ENCODE peak calls at places on chromosomes 7 and 10, in four cellular contexts. T is astrocyte of the cerebellum, G is heart left ventricle, H is neural progenitor cell. A is an unnamed sample.

GRCh38 chr7:158740013-158740656 is 35.5 kb upstream of the NCAPG2 start:
- DNase-seq in T (peak; percentile 68), G (no peak), H (no peak), A (peak; percentile 25)

GRCh38 chr10:70331486-70332268 is 47.9 kb upstream of the NPFFR1 start:
- DNase-seq in T (peak; percentile 91), G (peak; percentile 76), H (no peak), A (peak; percentile 97)

GRCh38 chr10:60803433-60803832 is 25.2 kb downstream of the CDK1 start:
- DNase-seq in T (no peak), G (no peak), H (no peak), A (no peak)

GRCh38 chr10:133278577-133279265 is 2.1 kb upstream of the ADAM8 start:
- DNase-seq in T (no peak), G (peak; percentile 66), H (no peak), A (no peak)

GRCh38 chr10:84706875-84707274 is 378.5 kb downstream of the CCSER2 start:
- DNase-seq in T (no peak), G (no peak), H (no peak), A (peak; percentile 2)

GRCh38 chr10:43045631-43046287 is 31.1 kb upstream of the RET start:
- DNase-seq in T (no peak), G (no peak), H (no peak), A (no peak)

GRCh38 chr10:119131512-119132240 is 27.8 kb downstream of the DENND10 start:
- DNase-seq in T (no peak), G (no peak), H (no peak), A (peak; percentile 10)

GRCh38 chr10:76274933-76275332 is 843.5 kb downstream of the LRMDA start:
- DNase-seq in T (no peak), G (no peak), H (no peak), A (no peak)

GRCh38 chr7:82288769-82289535 is 154.6 kb downstream of the CACNA2D1 start:
- DNase-seq in T (no peak), G (no peak), H (no peak), A (no peak)

GRCh38 chr10:44651834-44652233 is 259.3 kb upstream of the TMEM72 start:
- DNase-seq in T (no peak), G (no peak), H (no peak), A (no peak)

GRCh38 chr7:157831143-157831900 is 494.5 kb downstream of the DNAJB6 start:
- DNase-seq in T (no peak), G (peak; percentile 14), H (no peak), A (no peak)

GRCh38 chr7:14275346-14275745 is 285.9 kb upstream of the ETV1 start:
- DNase-seq in T (no peak), G (no peak), H (no peak), A (no peak)

GRCh38 chr7:117711556-117711955 is 161.7 kb downstream of the CTTNBP2 start:
- DNase-seq in T (no peak), G (no peak), H (no peak), A (no peak)

GRCh38 chr7:40885503-40885902 is 750.7 kb downstream of the SUGCT start:
- DNase-seq in T (no peak), G (no peak), H (no peak), A (peak; percentile 50)

GRCh38 chr7:3092468-3092867 is 48.8 kb upstream of the CARD11 start:
- DNase-seq in T (no peak), G (peak; percentile 36), H (no peak), A (no peak)

DNA sequence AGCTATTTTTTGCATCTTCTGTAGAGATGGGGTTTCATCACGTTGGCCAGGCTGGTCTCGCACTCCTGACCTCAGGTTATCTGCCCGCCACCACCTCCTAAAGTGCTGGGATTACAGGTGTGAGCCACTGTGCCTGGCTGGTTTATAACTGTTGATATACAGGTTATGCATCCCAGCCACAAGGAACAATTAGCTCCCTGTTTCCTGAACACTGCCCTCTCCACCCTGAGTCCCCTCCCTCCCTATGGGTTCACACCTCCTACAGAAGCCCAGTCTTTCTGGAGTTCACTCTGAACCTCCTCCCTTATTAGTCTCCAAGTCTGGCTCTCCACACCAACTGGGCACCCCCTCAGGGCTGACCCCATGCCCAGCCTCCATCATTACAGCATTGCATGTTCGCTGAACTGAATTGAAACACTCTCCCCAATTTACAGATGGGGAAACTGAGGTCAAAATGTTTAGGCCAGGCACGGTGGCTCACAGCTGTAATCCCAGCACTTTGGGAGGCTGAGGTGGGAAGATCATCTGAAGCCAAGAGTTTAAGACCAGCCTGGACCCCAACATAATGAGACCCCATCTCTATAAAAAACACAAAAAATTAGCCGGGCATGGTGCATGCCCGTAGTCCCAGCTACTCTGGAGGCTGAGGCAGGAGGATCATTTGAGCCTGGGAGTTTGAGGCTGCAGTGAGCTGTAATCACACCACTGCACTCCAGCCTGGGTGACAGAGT is 1.7 kb upstream of the CLIP2 start:
- DNase-seq in T (no peak), G (no peak), H (no peak), A (no peak)
- H3K4me3 ChIP-seq in T (no peak overlapping the region), G (no peak overlapping the region), H (no peak overlapping the region), A (no peak overlapping the region)

GRCh38 chr7:101127460-101128039 is 646 bp downstream of the SERPINE1 start:
- DNase-seq in T (no peak), G (no peak), H (no peak), A (no peak)

GRCh38 chr7:101124376-101125056 is 2.4 kb upstream of the SERPINE1 start:
- DNase-seq in T (peak; percentile 96), G (no peak), H (no peak), A (no peak)

GRCh38 chr7:101128040-101128834 is 1.3 kb downstream of the SERPINE1 start:
- DNase-seq in T (no peak), G (no peak), H (no peak), A (no peak)

GRCh38 chr7:101125989-101126650 is 784 bp upstream of the SERPINE1 start:
- DNase-seq in T (no peak), G (peak; percentile 88), H (no peak), A (no peak)

DNA sequence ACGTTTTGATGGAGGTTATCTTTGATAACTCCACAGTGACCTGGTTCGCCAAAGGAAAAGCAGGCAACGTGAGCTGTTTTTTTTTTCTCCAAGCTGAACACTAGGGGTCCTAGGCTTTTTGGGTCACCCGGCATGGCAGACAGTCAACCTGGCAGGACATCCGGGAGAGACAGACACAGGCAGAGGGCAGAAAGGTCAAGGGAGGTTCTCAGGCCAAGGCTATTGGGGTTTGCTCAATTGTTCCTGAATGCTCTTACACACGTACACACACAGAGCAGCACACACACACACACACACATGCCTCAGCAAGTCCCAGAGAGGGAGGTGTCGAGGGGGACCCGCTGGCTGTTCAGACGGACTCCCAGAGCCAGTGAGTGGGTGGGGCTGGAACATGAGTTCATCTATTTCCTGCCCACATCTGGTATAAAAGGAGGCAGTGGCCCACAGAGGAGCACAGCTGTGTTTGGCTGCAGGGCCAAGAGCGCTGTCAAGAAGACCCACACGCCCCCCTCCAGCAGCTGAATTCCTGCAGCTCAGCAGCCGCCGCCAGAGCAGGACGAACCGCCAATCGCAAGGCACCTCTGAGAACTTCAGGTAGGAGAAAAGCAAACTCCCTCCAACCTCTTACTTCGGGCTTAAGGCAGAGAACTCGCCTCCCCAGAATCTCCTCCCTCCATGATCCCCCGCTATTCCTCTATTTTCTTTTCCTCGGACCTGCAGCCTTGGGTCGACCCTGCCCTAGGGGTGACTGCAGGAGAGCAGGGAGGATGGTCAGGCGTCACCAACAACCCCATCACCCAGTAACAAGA is at the start of gene SERPINE1:
- DNase-seq in T (peak; percentile 96), G (peak; percentile 96), H (peak; percentile 75), A (peak; percentile 86)
- H3K4me3 ChIP-seq in T (peak within 1 kb of the TSS; percentile 61), G (peak within 1 kb of the TSS; percentile 47), H (peak within 1 kb of the TSS; percentile 26), A (peak within 1 kb of the TSS; percentile 79)

GRCh38 chr7:132095-132482 is 60.3 kb upstream of the FAM20C start:
- DNase-seq in T (no peak), G (no peak), H (no peak), A (no peak)
- H3K4me3 ChIP-seq in T (no peak overlapping the region), G (no peak overlapping the region), H (no peak overlapping the region), A (no peak overlapping the region)

GRCh38 chr10:100537475-100537874 is 1.7 kb downstream of the HIF1AN start:
- DNase-seq in T (no peak), G (no peak), H (no peak), A (no peak)
- H3K4me3 ChIP-seq in T (no peak overlapping the region), G (no peak overlapping the region), H (no peak overlapping the region), A (no peak overlapping the region)

DNA sequence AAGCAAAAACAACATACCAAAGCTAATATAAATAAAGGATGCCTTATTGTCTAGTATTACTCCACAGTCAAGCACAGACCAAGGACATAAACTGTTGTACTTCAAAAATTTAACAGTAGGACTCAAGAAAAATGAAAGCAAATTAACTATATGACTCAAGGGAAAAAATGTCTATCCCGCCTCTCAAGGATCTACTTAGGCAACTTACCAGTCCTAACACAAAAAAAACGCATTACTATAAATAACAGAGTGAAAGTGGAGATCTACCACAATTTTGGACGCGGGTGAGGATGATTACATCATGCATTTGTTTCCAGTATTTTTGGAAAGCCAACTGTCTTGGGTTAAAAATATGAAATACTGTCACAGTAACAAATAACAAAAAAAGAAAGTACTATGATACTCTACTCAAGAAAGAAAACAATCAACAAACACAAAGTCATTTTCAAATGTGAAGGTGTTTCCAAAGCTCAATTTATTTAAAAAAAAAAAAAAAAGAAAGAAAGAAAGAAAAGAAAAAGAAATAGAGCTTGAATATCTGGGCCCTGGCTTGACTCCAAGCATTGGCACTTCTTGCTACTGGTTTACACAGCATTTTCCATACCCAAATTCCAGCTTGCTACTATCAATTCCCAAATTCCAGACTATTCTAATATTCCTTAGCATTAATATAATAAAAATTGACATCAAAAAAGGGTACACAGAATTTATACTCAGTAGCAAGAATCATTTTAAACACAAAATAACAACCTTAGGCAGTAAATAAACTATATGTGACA is 99.4 kb downstream of the RSU1 start:
- DNase-seq in T (peak; percentile 15), G (no peak), H (no peak), A (no peak)
- H3K4me3 ChIP-seq in T (no peak overlapping the region), G (no peak overlapping the region), H (no peak overlapping the region), A (no peak overlapping the region)

DNA sequence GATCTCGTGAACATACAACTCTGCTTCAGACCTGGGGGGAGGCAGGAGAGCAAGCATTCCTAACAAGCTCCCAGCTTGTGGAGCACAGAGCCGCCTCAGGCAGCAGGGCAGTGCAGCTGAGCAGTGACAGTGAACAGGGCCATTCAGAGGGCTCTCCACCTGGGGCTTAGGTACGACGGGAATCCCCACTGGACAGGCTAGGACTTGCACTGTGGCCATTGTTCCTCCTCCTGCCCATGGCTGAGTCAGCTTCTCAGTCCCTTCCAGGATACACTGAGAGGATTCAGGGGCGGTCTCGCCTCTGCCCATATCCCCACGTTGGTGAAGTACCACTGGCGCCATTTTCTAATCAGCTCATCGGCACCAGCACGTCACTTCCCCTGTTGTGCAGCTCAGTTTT is 71.1 kb downstream of the FIGNL1 start:
- DNase-seq in T (no peak), G (no peak), H (peak; percentile 34), A (no peak)
- H3K4me3 ChIP-seq in T (no peak overlapping the region), G (no peak overlapping the region), H (no peak overlapping the region), A (no peak overlapping the region)

DNA sequence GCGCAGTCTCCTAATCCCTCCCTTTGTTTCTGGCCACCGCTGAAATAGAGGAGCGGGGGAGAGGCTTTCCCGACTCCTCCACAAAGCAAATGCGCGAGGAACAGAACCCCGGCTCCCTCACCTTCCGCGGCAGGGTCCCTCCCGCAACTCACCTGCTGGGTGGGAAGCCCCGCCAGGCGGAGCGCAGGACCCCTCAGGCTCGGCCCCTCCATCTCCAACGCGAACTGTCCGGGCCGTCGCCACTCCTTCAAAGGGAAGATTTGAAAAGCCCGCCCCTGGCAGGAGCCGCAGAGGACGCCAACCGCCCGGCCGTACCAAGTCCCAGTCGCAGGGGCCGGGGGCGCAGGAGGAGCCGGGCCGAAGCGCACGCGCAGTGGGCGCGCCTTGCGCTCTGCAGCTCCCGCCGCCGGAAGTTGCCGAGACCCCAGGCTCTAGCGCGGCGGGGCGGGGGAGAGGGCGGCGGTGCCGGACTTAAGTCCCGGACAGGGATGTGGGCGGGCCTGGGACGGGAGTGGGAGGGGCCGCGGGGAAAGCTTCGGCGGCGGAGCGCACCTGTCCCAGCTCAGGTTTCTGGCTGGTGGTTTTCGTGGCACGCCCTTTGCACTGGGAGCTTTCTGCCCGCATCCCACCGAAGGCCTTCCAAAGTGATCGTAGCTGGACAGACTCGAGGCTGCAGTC is at the start of gene RTKN2:
- DNase-seq in T (peak; percentile 57), G (peak; percentile 54), H (peak; percentile 100), A (no peak)
- H3K4me3 ChIP-seq in T (peak within 1 kb of the TSS; percentile 68), G (peak within 1 kb of the TSS; percentile 77), H (peak within 1 kb of the TSS; percentile 92), A (peak within 1 kb of the TSS; percentile 66)

GRCh38 chr7:27194641-27195379 is 5.1 kb downstream of the HOXA13 start:
- DNase-seq in T (no peak), G (no peak), H (no peak), A (no peak)
- H3K4me3 ChIP-seq in T (no peak overlapping the region), G (no peak overlapping the region), H (no peak overlapping the region), A (no peak overlapping the region)